ENCODE peak calls at places on chromosomes 1 and 21, in six cellular contexts. J is activated T-cell treated with anti-CD3 and anti-CD28 coated beads, Interleukin-2, amount 50 U/mL, for 72 hours; X is stromal cell of bone marrow; P is caudate nucleus; E is Peyer's patch; H is WERI-Rb-1. B is an unnamed sample.

GRCh38 chr1:43292679-43293078 is 7.3 kb upstream of the C1orf210 start:
- DNase-seq in J (no peak), X (no peak), P (no peak), E (no peak), H (no peak), B (no peak)

GRCh38 chr1:166139735-166140134 is 27.1 kb downstream of the FAM78B start:
- DNase-seq in J (no peak), X (no peak), P (no peak), E (no peak), H (peak; percentile 26), B (no peak)

GRCh38 chr21:26138615-26139257 is 31.8 kb downstream of the APP start:
- DNase-seq in J (no peak), X (no peak), P (no peak), E (no peak), H (no peak), B (no peak)

GRCh38 chr1:56068210-56068609 is 511.2 kb downstream of the PLPP3 start:
- DNase-seq in J (no peak), X (peak; percentile 70), P (no peak), E (no peak), H (no peak), B (no peak)

GRCh38 chr21:45289655-45290515 is 2.2 kb upstream of the POFUT2 start:
- DNase-seq in J (no peak), X (no peak), P (no peak), E (peak; percentile 15), H (no peak), B (no peak)

GRCh38 chr1:66223681-66224080 is 310.3 kb upstream of the SGIP1 start:
- DNase-seq in J (no peak), X (no peak), P (no peak), E (no peak), H (no peak), B (no peak)

GRCh38 chr1:231841616-231842344 is 215.2 kb downstream of the DISC1 start:
- DNase-seq in J (no peak), X (peak; percentile 52), P (no peak), E (no peak), H (no peak), B (peak; percentile 55)

GRCh38 chr21:29271927-29272333 is 26.8 kb upstream of the BACH1 start:
- DNase-seq in J (no peak), X (no peak), P (no peak), E (no peak), H (no peak), B (peak; percentile 90)

GRCh38 chr1:44941424-44942324 is 44.7 kb downstream of the EIF2B3 start:
- DNase-seq in J (peak; percentile 4), X (no peak), P (no peak), E (no peak), H (no peak), B (no peak)

GRCh38 chr1:54287821-54288220 is 87.9 kb downstream of the MRPL37 start:
- DNase-seq in J (no peak), X (peak; percentile 46), P (no peak), E (no peak), H (no peak), B (no peak)